ENCODE peak calls at places on chromosomes 11 and 22, in four cellular contexts. T is HCT116, N is transverse colon, W is GM23338. Y is an unnamed sample.

GRCh38 chr11:10623797-10624761 is 55.6 kb upstream of the LYVE1 start:
- DNase-seq in T (peak; percentile 43), N (peak; percentile 40), W (peak; percentile 83), Y (peak; percentile 77)

GRCh38 chr11:111541209-111542061 is 915 bp downstream of the LAYN start:
- DNase-seq in T (no peak), N (peak; percentile 21), W (peak; percentile 78), Y (peak; percentile 75)

GRCh38 chr11:19673924-19674390 is 38.7 kb upstream of the NAV2 start:
- DNase-seq in T (no peak), N (peak; percentile 64), W (peak; percentile 54), Y (no peak)

GRCh38 chr11:47572715-47573255 is 6.0 kb downstream of the KBTBD4 start:
- DNase-seq in T (no peak), N (no peak), W (no peak), Y (no peak)

GRCh38 chr11:124946735-124947141 is 7.3 kb upstream of the CCDC15 start:
- DNase-seq in T (no peak), N (no peak), W (no peak), Y (no peak)

GRCh38 chr11:120522021-120522420 is 10.5 kb downstream of the GRIK4 start:
- DNase-seq in T (no peak), N (no peak), W (no peak), Y (peak; percentile 17)

GRCh38 chr11:121520243-121521144 is 67.7 kb upstream of the SORL1-AS1 start:
- DNase-seq in T (no peak), N (no peak), W (no peak), Y (no peak)

GRCh38 chr11:9226514-9226913 is 38.6 kb downstream of the DENND5A start:
- DNase-seq in T (no peak), N (no peak), W (no peak), Y (no peak)

GRCh38 chr22:30325065-30325720 is 1.5 kb downstream of the TBC1D10A start:
- DNase-seq in T (no peak), N (peak; percentile 73), W (peak; percentile 30), Y (no peak)

GRCh38 chr22:17106161-17106784 is 14.9 kb downstream of the TMEM121B start:
- DNase-seq in T (no peak), N (no peak), W (peak; percentile 60), Y (peak; percentile 82)

GRCh38 chr11:130828741-130829140 is 87.5 kb downstream of the SNX19 start:
- DNase-seq in T (no peak), N (no peak), W (no peak), Y (no peak)

GRCh38 chr11:62489204-62489603 is 57.4 kb downstream of the AHNAK start:
- DNase-seq in T (no peak), N (no peak), W (no peak), Y (no peak)

GRCh38 chr11:44470849-44471248 is 94.6 kb upstream of the CD82 start:
- DNase-seq in T (no peak), N (no peak), W (no peak), Y (no peak)

GRCh38 chr11:7220636-7221035 is 31.1 kb upstream of the SYT9 start:
- DNase-seq in T (no peak), N (no peak), W (peak; percentile 9), Y (no peak)

GRCh38 chr11:128501576-128502549 is 85.5 kb downstream of the ETS1 start:
- DNase-seq in T (no peak), N (no peak), W (no peak), Y (no peak)

GRCh38 chr11:46594785-46595184 is 962 bp upstream of the AMBRA1 start:
- DNase-seq in T (no peak), N (no peak), W (no peak), Y (no peak)

GRCh38 chr22:27534720-27535125 is 266.8 kb downstream of the MN1 start:
- DNase-seq in T (no peak), N (no peak), W (no peak), Y (peak; percentile 11)

GRCh38 chr22:46825145-46825544 is 62.7 kb downstream of the TBC1D22A start:
- DNase-seq in T (no peak), N (no peak), W (no peak), Y (no peak)

GRCh38 chr11:111935331-111936044 is 1.7 kb upstream of the DIXDC1 start:
- DNase-seq in T (no peak), N (no peak), W (no peak), Y (no peak)

GRCh38 chr11:66882540-66882939 is 25.7 kb downstream of the LRFN4 start:
- DNase-seq in T (no peak), N (no peak), W (no peak), Y (no peak)

GRCh38 chr11:6209801-6210200 is 4.4 kb downstream of the C11orf42 start:
- DNase-seq in T (no peak), N (no peak), W (no peak), Y (no peak)

GRCh38 chr22:17954860-17955587 is 69.3 kb downstream of the MICAL3 start:
- DNase-seq in T (no peak), N (no peak), W (no peak), Y (no peak)

GRCh38 chr11:3207530-3208189 is 11.0 kb downstream of the MRGPRG start:
- DNase-seq in T (no peak), N (no peak), W (no peak), Y (peak; percentile 61)

GRCh38 chr11:125373426-125374391 is 122.4 kb downstream of the FEZ1 start:
- DNase-seq in T (no peak), N (no peak), W (no peak), Y (peak; percentile 28)

GRCh38 chr11:26578998-26579635 is 7.1 kb upstream of the MUC15 start:
- DNase-seq in T (no peak), N (no peak), W (no peak), Y (no peak)

GRCh38 chr22:26884921-26885320 is 227.5 kb downstream of the MIAT start:
- DNase-seq in T (no peak), N (no peak), W (no peak), Y (no peak)

GRCh38 chr22:37401401-37401859 is 25.8 kb downstream of the ELFN2 start:
- DNase-seq in T (no peak), N (no peak), W (no peak), Y (no peak)

GRCh38 chr11:109514313-109515018 is 92.5 kb downstream of the C11orf87 start:
- DNase-seq in T (no peak), N (no peak), W (no peak), Y (no peak)

GRCh38 chr11:1219836-1220810 is 2.7 kb upstream of the MUC5B start:
- DNase-seq in T (no peak), N (peak; percentile 86), W (no peak), Y (peak; percentile 76)

GRCh38 chr11:105100976-105101630 is 38.5 kb downstream of the CARD18 start:
- DNase-seq in T (no peak), N (no peak), W (no peak), Y (no peak)

GRCh38 chr11:113796663-113797259 is 17.2 kb downstream of the CLDN25 start:
- DNase-seq in T (peak; percentile 12), N (no peak), W (peak; percentile 87), Y (no peak)

GRCh38 chr11:3156661-3157311 is 8.3 kb downstream of the OSBPL5 start:
- DNase-seq in T (no peak), N (no peak), W (no peak), Y (peak; percentile 76)

GRCh38 chr11:131696584-131697120 is 326.2 kb downstream of the NTM start:
- DNase-seq in T (no peak), N (no peak), W (no peak), Y (no peak)

GRCh38 chr11:1126491-1126926 is 31.2 kb upstream of the MUC5AC start:
- DNase-seq in T (no peak), N (peak; percentile 6), W (no peak), Y (no peak)

GRCh38 chr11:123188508-123189165 is 6.4 kb downstream of the CLMP start:
- DNase-seq in T (no peak), N (no peak), W (no peak), Y (no peak)

GRCh38 chr11:16356057-16356750 is at the start of gene SOX6:
- DNase-seq in T (no peak), N (no peak), W (peak; percentile 27), Y (no peak)

GRCh38 chr11:16359369-16359768 is 3.0 kb upstream of the SOX6 start:
- DNase-seq in T (no peak), N (no peak), W (no peak), Y (no peak)

GRCh38 chr11:16358726-16359125 is 2.4 kb upstream of the SOX6 start:
- DNase-seq in T (no peak), N (no peak), W (no peak), Y (no peak)

GRCh38 chr11:16357776-16358175 is 1.4 kb upstream of the SOX6 start:
- DNase-seq in T (no peak), N (no peak), W (no peak), Y (no peak)

GRCh38 chr11:16356751-16357365 is 512 bp upstream of the SOX6 start:
- DNase-seq in T (no peak), N (no peak), W (no peak), Y (no peak)
- TF ChIP-seq POLR2AphosphoS5 in T (no peak), N (no peak), W (no peak), Y (no peak)

GRCh38 chr11:133531450-133531849 is 851 bp downstream of the OPCML start:
- DNase-seq in T (no peak), N (no peak), W (peak; percentile 74), Y (no peak)
- H3K4me3 ChIP-seq in T (no peak overlapping the region), N (no peak overlapping the region), W (peak overlapping the region; percentile 80), Y (no peak overlapping the region)

DNA sequence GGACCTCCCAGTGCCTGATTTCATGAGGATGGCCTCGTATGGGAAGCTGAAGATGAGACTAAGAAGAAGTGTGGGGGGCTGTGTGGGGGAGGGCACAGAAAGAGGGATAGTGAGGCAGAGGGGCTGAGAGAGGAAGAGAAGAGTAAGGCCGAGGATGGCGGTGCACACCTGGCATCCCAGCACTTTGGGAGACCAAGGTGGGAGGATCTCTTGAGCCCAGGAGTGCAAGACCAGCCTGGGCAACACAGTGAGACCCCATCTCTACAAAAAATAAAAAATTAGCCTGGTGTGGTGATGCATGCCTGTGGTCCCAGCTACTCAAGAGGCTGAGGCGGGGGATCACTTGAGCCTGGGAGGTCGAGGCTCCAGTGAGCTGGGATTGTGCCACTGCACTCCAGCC is 13.5 kb upstream of the EHD1 start:
- DNase-seq in T (no peak), N (no peak), W (no peak), Y (no peak)
- H3K27ac ChIP-seq in T (no peak overlapping the region), N (peak overlapping the region; percentile 96), W (no peak overlapping the region), Y (peak overlapping the region; percentile 45)

GRCh38 chr11:117546431-117547160 is 218.9 kb downstream of the CEP164 start:
- DNase-seq in T (no peak), N (no peak), W (no peak), Y (no peak)

GRCh38 chr11:117548876-117549275 is 221.2 kb downstream of the CEP164 start:
- DNase-seq in T (no peak), N (no peak), W (no peak), Y (no peak)

GRCh38 chr11:117545706-117546105 is 218.1 kb downstream of the CEP164 start:
- DNase-seq in T (no peak), N (no peak), W (no peak), Y (no peak)

GRCh38 chr11:117547911-117548310 is 220.3 kb downstream of the CEP164 start:
- DNase-seq in T (no peak), N (no peak), W (no peak), Y (no peak)

DNA sequence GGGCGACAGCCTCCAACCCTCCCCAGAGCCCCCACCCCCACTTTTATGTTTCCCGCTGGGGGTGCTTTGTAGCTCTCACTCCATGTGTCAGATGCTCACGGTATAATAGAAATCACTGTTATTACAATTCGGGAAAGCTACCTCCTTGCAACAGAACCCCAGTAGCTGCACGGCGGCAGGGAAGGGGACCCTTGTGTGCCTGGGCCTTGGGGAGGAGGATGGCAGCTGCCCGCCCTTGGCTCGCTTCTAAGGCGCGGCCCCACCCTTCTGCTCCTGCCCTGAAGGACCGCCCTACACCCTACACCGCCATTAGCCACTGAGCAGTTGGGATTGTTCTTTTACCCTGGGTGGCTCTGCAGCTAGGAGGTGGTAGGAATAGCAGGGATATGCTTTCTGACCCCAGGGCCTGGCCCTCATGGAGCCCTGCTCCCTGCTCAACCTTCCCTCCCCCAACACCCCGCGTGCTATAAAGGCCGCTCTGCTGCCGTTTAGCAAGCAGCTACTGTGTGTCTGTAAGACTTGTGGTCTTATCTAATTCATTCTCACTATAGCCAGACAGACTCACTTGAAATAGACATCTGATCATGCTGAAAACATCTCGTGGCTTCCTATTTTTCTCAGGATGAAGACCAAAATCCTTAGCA is 219.7 kb downstream of the CEP164 start:
- DNase-seq in T (no peak), N (no peak), W (peak; percentile 43), Y (no peak)
- TF ChIP-seq POLR2AphosphoS5 in T (no peak), N (no peak), W (no peak), Y (no peak)

Y was measured in spleen.